ENCODE peak calls at places on chromosomes 12 and 14, in four cellular contexts. One of them, this sample, is unnamed.

GRCh38 chr12:32151552-32151951 is 44.9 kb downstream of the BICD1 start:
- DNase-seq in activated CD4-positive, alpha-beta memory T cell treated with anti-CD3 and anti-CD28 coated beads, Interleukin-2, amount 10 ng/mL, durations not matched to agents 7 days and 5 days: no peak
- DNase-seq in left colon: no peak
- DNase-seq in AG08396: no peak
- DNase-seq in this sample: no peak

GRCh38 chr12:79857675-79858074 is 77.2 kb downstream of the PPP1R12A start:
- DNase-seq in activated CD4-positive, alpha-beta memory T cell treated with anti-CD3 and anti-CD28 coated beads, Interleukin-2, amount 10 ng/mL, durations not matched to agents 7 days and 5 days: no peak
- DNase-seq in left colon: no peak
- DNase-seq in AG08396: no peak
- DNase-seq in this sample: no peak

GRCh38 chr12:132393991-132394949 is 64.9 kb upstream of the GALNT9 start:
- DNase-seq in activated CD4-positive, alpha-beta memory T cell treated with anti-CD3 and anti-CD28 coated beads, Interleukin-2, amount 10 ng/mL, durations not matched to agents 7 days and 5 days: no peak
- DNase-seq in left colon: no peak
- DNase-seq in AG08396: no peak
- DNase-seq in this sample: no peak

GRCh38 chr12:65464930-65465329 is 186.4 kb downstream of the MSRB3 start:
- DNase-seq in activated CD4-positive, alpha-beta memory T cell treated with anti-CD3 and anti-CD28 coated beads, Interleukin-2, amount 10 ng/mL, durations not matched to agents 7 days and 5 days: no peak
- DNase-seq in left colon: no peak
- DNase-seq in AG08396: peak
- DNase-seq in this sample: peak

GRCh38 chr12:3207858-3208257 is 130.7 kb downstream of the TSPAN9 start:
- DNase-seq in activated CD4-positive, alpha-beta memory T cell treated with anti-CD3 and anti-CD28 coated beads, Interleukin-2, amount 10 ng/mL, durations not matched to agents 7 days and 5 days: no peak
- DNase-seq in left colon: no peak
- DNase-seq in AG08396: no peak
- DNase-seq in this sample: no peak

GRCh38 chr14:41225433-41225832 is 381.2 kb upstream of the LRFN5 start:
- DNase-seq in activated CD4-positive, alpha-beta memory T cell treated with anti-CD3 and anti-CD28 coated beads, Interleukin-2, amount 10 ng/mL, durations not matched to agents 7 days and 5 days: no peak
- DNase-seq in left colon: no peak
- DNase-seq in AG08396: no peak
- DNase-seq in this sample: no peak

GRCh38 chr14:99592933-99593753 is 10.9 kb downstream of the CCDC85C start:
- DNase-seq in activated CD4-positive, alpha-beta memory T cell treated with anti-CD3 and anti-CD28 coated beads, Interleukin-2, amount 10 ng/mL, durations not matched to agents 7 days and 5 days: no peak
- DNase-seq in left colon: no peak
- DNase-seq in AG08396: no peak
- DNase-seq in this sample: no peak

GRCh38 chr12:6295187-6295811 is 15.2 kb upstream of the PLEKHG6 start:
- DNase-seq in activated CD4-positive, alpha-beta memory T cell treated with anti-CD3 and anti-CD28 coated beads, Interleukin-2, amount 10 ng/mL, durations not matched to agents 7 days and 5 days: no peak
- DNase-seq in left colon: peak
- DNase-seq in AG08396: peak
- DNase-seq in this sample: peak

GRCh38 chr12:4266990-4267389 is 6.6 kb upstream of the CCND2 start:
- DNase-seq in activated CD4-positive, alpha-beta memory T cell treated with anti-CD3 and anti-CD28 coated beads, Interleukin-2, amount 10 ng/mL, durations not matched to agents 7 days and 5 days: no peak
- DNase-seq in left colon: no peak
- DNase-seq in AG08396: no peak
- DNase-seq in this sample: no peak

GRCh38 chr12:65756956-65757511 is 67.2 kb upstream of the HMGA2 start:
- DNase-seq in activated CD4-positive, alpha-beta memory T cell treated with anti-CD3 and anti-CD28 coated beads, Interleukin-2, amount 10 ng/mL, durations not matched to agents 7 days and 5 days: no peak
- DNase-seq in left colon: no peak
- DNase-seq in AG08396: no peak
- DNase-seq in this sample: peak

GRCh38 chr12:69751476-69751875 is 12.8 kb downstream of the RAB3IP start:
- DNase-seq in activated CD4-positive, alpha-beta memory T cell treated with anti-CD3 and anti-CD28 coated beads, Interleukin-2, amount 10 ng/mL, durations not matched to agents 7 days and 5 days: no peak
- DNase-seq in left colon: no peak
- DNase-seq in AG08396: no peak
- DNase-seq in this sample: no peak

GRCh38 chr12:85156569-85156968 is 120.4 kb downstream of the LRRIQ1 start:
- DNase-seq in activated CD4-positive, alpha-beta memory T cell treated with anti-CD3 and anti-CD28 coated beads, Interleukin-2, amount 10 ng/mL, durations not matched to agents 7 days and 5 days: no peak
- DNase-seq in left colon: no peak
- DNase-seq in AG08396: no peak
- DNase-seq in this sample: no peak

GRCh38 chr12:127108360-127109215 is 1158.4 kb upstream of the TMEM132C start:
- DNase-seq in activated CD4-positive, alpha-beta memory T cell treated with anti-CD3 and anti-CD28 coated beads, Interleukin-2, amount 10 ng/mL, durations not matched to agents 7 days and 5 days: peak
- DNase-seq in left colon: peak
- DNase-seq in AG08396: peak
- DNase-seq in this sample: peak

GRCh38 chr12:53624956-53625355 is 1.2 kb downstream of the ATF7 start:
- DNase-seq in activated CD4-positive, alpha-beta memory T cell treated with anti-CD3 and anti-CD28 coated beads, Interleukin-2, amount 10 ng/mL, durations not matched to agents 7 days and 5 days: no peak
- DNase-seq in left colon: no peak
- DNase-seq in AG08396: no peak
- DNase-seq in this sample: no peak

GRCh38 chr14:101595887-101596721 is 34.8 kb downstream of the DIO3 start:
- DNase-seq in activated CD4-positive, alpha-beta memory T cell treated with anti-CD3 and anti-CD28 coated beads, Interleukin-2, amount 10 ng/mL, durations not matched to agents 7 days and 5 days: peak
- DNase-seq in left colon: peak
- DNase-seq in AG08396: no peak
- DNase-seq in this sample: no peak

GRCh38 chr14:92513204-92513965 is at the start of gene RIN3:
- DNase-seq in activated CD4-positive, alpha-beta memory T cell treated with anti-CD3 and anti-CD28 coated beads, Interleukin-2, amount 10 ng/mL, durations not matched to agents 7 days and 5 days: peak
- DNase-seq in left colon: no peak
- DNase-seq in AG08396: peak
- DNase-seq in this sample: peak

GRCh38 chr14:100065161-100065871 is at the start of gene EVL:
- DNase-seq in activated CD4-positive, alpha-beta memory T cell treated with anti-CD3 and anti-CD28 coated beads, Interleukin-2, amount 10 ng/mL, durations not matched to agents 7 days and 5 days: peak
- DNase-seq in left colon: peak
- DNase-seq in AG08396: no peak
- DNase-seq in this sample: no peak

GRCh38 chr12:116529048-116529447 is 30.1 kb upstream of the MAP1LC3B2 start:
- DNase-seq in activated CD4-positive, alpha-beta memory T cell treated with anti-CD3 and anti-CD28 coated beads, Interleukin-2, amount 10 ng/mL, durations not matched to agents 7 days and 5 days: no peak
- DNase-seq in left colon: no peak
- DNase-seq in AG08396: no peak
- DNase-seq in this sample: peak

GRCh38 chr12:1534708-1535107 is 59.7 kb downstream of the FBXL14 start:
- DNase-seq in activated CD4-positive, alpha-beta memory T cell treated with anti-CD3 and anti-CD28 coated beads, Interleukin-2, amount 10 ng/mL, durations not matched to agents 7 days and 5 days: no peak
- DNase-seq in left colon: no peak
- DNase-seq in AG08396: no peak
- DNase-seq in this sample: no peak

GRCh38 chr12:6620137-6620884 is 13.1 kb upstream of the CHD4 start:
- DNase-seq in activated CD4-positive, alpha-beta memory T cell treated with anti-CD3 and anti-CD28 coated beads, Interleukin-2, amount 10 ng/mL, durations not matched to agents 7 days and 5 days: peak
- DNase-seq in left colon: no peak
- DNase-seq in AG08396: no peak
- DNase-seq in this sample: peak

GRCh38 chr14:71734076-71734475 is 198.2 kb upstream of the RGS6 start:
- DNase-seq in activated CD4-positive, alpha-beta memory T cell treated with anti-CD3 and anti-CD28 coated beads, Interleukin-2, amount 10 ng/mL, durations not matched to agents 7 days and 5 days: no peak
- DNase-seq in left colon: no peak
- DNase-seq in AG08396: no peak
- DNase-seq in this sample: no peak

GRCh38 chr12:91729543-91729942 is 416.1 kb downstream of the BTG1 start:
- DNase-seq in activated CD4-positive, alpha-beta memory T cell treated with anti-CD3 and anti-CD28 coated beads, Interleukin-2, amount 10 ng/mL, durations not matched to agents 7 days and 5 days: no peak
- DNase-seq in left colon: no peak
- DNase-seq in AG08396: no peak
- DNase-seq in this sample: no peak

GRCh38 chr14:100617715-100618693 is 30.8 kb upstream of the BEGAIN start:
- DNase-seq in activated CD4-positive, alpha-beta memory T cell treated with anti-CD3 and anti-CD28 coated beads, Interleukin-2, amount 10 ng/mL, durations not matched to agents 7 days and 5 days: no peak
- DNase-seq in left colon: peak
- DNase-seq in AG08396: no peak
- DNase-seq in this sample: no peak